ENCODE peak calls at places on chromosome 16, in ten cellular contexts. One of them, this sample, is unnamed.

GRCh38 chr16:56368545-56368944 is 56.8 kb downstream of the AMFR start:
- DNase-seq in body of pancreas: no peak
- DNase-seq in adrenal gland: no peak
- DNase-seq in stomach: no peak
- DNase-seq in lung: no peak
- DNase-seq in CD8-positive, alpha-beta T cell: no peak
- DNase-seq in thoracic aorta: no peak
- DNase-seq in psoas muscle: no peak
- DNase-seq in CD8-positive, alpha-beta memory T cell: no peak
- DNase-seq in iPS DF 6.9: no peak
- DNase-seq in this sample: no peak

GRCh38 chr16:565420-566330 is 1.1 kb upstream of the NHLRC4 start:
- DNase-seq in thoracic aorta: no peak
- DNase-seq in iPS DF 6.9: no peak
- DNase-seq in stomach: no peak
- DNase-seq in psoas muscle: no peak
- DNase-seq in lung: no peak
- DNase-seq in adrenal gland: peak
- DNase-seq in CD8-positive, alpha-beta memory T cell: no peak
- DNase-seq in body of pancreas: no peak
- DNase-seq in CD8-positive, alpha-beta T cell: no peak
- DNase-seq in this sample: no peak

GRCh38 chr16:15899538-15900100 is 11.2 kb upstream of the CEP20 start:
- DNase-seq in psoas muscle: no peak
- DNase-seq in adrenal gland: peak
- DNase-seq in body of pancreas: peak
- DNase-seq in stomach: peak
- DNase-seq in CD8-positive, alpha-beta memory T cell: no peak
- DNase-seq in CD8-positive, alpha-beta T cell: no peak
- DNase-seq in thoracic aorta: no peak
- DNase-seq in iPS DF 6.9: no peak
- DNase-seq in lung: peak
- DNase-seq in this sample: no peak

GRCh38 chr16:6891486-6891885 is 441.2 kb upstream of the RBFOX1 start:
- DNase-seq in thoracic aorta: no peak
- DNase-seq in lung: no peak
- DNase-seq in stomach: no peak
- DNase-seq in CD8-positive, alpha-beta T cell: no peak
- DNase-seq in adrenal gland: no peak
- DNase-seq in CD8-positive, alpha-beta memory T cell: no peak
- DNase-seq in body of pancreas: no peak
- DNase-seq in iPS DF 6.9: no peak
- DNase-seq in psoas muscle: no peak
- DNase-seq in this sample: no peak

GRCh38 chr16:19696312-19696711 is 21.7 kb downstream of the KNOP1 start:
- DNase-seq in stomach: peak
- DNase-seq in CD8-positive, alpha-beta T cell: peak
- DNase-seq in psoas muscle: peak
- DNase-seq in adrenal gland: peak
- DNase-seq in thoracic aorta: peak
- DNase-seq in body of pancreas: peak
- DNase-seq in iPS DF 6.9: no peak
- DNase-seq in CD8-positive, alpha-beta memory T cell: peak
- DNase-seq in lung: peak
- DNase-seq in this sample: peak

GRCh38 chr16:78005881-78006280 is 16.5 kb upstream of the CLEC3A start:
- DNase-seq in CD8-positive, alpha-beta memory T cell: no peak
- DNase-seq in psoas muscle: no peak
- DNase-seq in CD8-positive, alpha-beta T cell: no peak
- DNase-seq in iPS DF 6.9: no peak
- DNase-seq in stomach: no peak
- DNase-seq in adrenal gland: no peak
- DNase-seq in lung: no peak
- DNase-seq in thoracic aorta: no peak
- DNase-seq in body of pancreas: no peak
- DNase-seq in this sample: no peak

GRCh38 chr16:13154799-13155198 is 253.4 kb downstream of the SHISA9 start:
- DNase-seq in body of pancreas: no peak
- DNase-seq in psoas muscle: no peak
- DNase-seq in CD8-positive, alpha-beta memory T cell: no peak
- DNase-seq in adrenal gland: no peak
- DNase-seq in lung: no peak
- DNase-seq in thoracic aorta: no peak
- DNase-seq in iPS DF 6.9: no peak
- DNase-seq in CD8-positive, alpha-beta T cell: no peak
- DNase-seq in stomach: no peak
- DNase-seq in this sample: no peak

GRCh38 chr16:66165879-66166278 is 200.6 kb upstream of the CDH5 start:
- DNase-seq in lung: no peak
- DNase-seq in stomach: no peak
- DNase-seq in CD8-positive, alpha-beta T cell: no peak
- DNase-seq in thoracic aorta: no peak
- DNase-seq in CD8-positive, alpha-beta memory T cell: no peak
- DNase-seq in psoas muscle: no peak
- DNase-seq in iPS DF 6.9: no peak
- DNase-seq in body of pancreas: no peak
- DNase-seq in adrenal gland: no peak
- DNase-seq in this sample: no peak

GRCh38 chr16:11061629-11062270 is 117.4 kb downstream of the CLEC16A start:
- DNase-seq in thoracic aorta: no peak
- DNase-seq in CD8-positive, alpha-beta memory T cell: no peak
- DNase-seq in lung: no peak
- DNase-seq in body of pancreas: no peak
- DNase-seq in adrenal gland: no peak
- DNase-seq in CD8-positive, alpha-beta T cell: no peak
- DNase-seq in iPS DF 6.9: no peak
- DNase-seq in stomach: no peak
- DNase-seq in psoas muscle: no peak
- DNase-seq in this sample: no peak

GRCh38 chr16:52680993-52681392 is 134.1 kb upstream of the TOX3 start:
- DNase-seq in psoas muscle: no peak
- DNase-seq in adrenal gland: no peak
- DNase-seq in thoracic aorta: no peak
- DNase-seq in iPS DF 6.9: no peak
- DNase-seq in body of pancreas: no peak
- DNase-seq in CD8-positive, alpha-beta T cell: no peak
- DNase-seq in lung: peak
- DNase-seq in CD8-positive, alpha-beta memory T cell: no peak
- DNase-seq in stomach: no peak
- DNase-seq in this sample: no peak

GRCh38 chr16:31185339-31185738 is 5.4 kb downstream of the FUS start:
- DNase-seq in adrenal gland: no peak
- DNase-seq in CD8-positive, alpha-beta memory T cell: no peak
- DNase-seq in thoracic aorta: no peak
- DNase-seq in psoas muscle: no peak
- DNase-seq in stomach: no peak
- DNase-seq in CD8-positive, alpha-beta T cell: no peak
- DNase-seq in body of pancreas: no peak
- DNase-seq in lung: no peak
- DNase-seq in iPS DF 6.9: no peak
- DNase-seq in this sample: no peak

GRCh38 chr16:53991181-53992056 is 287.5 kb downstream of the FTO start:
- DNase-seq in iPS DF 6.9: no peak
- DNase-seq in body of pancreas: peak
- DNase-seq in CD8-positive, alpha-beta T cell: no peak
- DNase-seq in stomach: peak
- DNase-seq in lung: peak
- DNase-seq in adrenal gland: no peak
- DNase-seq in CD8-positive, alpha-beta memory T cell: no peak
- DNase-seq in psoas muscle: no peak
- DNase-seq in thoracic aorta: no peak
- DNase-seq in this sample: no peak

GRCh38 chr16:67163164-67163902 is 1.2 kb upstream of the HSF4 start:
- DNase-seq in lung: no peak
- DNase-seq in psoas muscle: peak
- DNase-seq in stomach: no peak
- DNase-seq in iPS DF 6.9: no peak
- DNase-seq in adrenal gland: peak
- DNase-seq in CD8-positive, alpha-beta memory T cell: peak
- DNase-seq in CD8-positive, alpha-beta T cell: no peak
- DNase-seq in thoracic aorta: no peak
- DNase-seq in body of pancreas: no peak
- DNase-seq in this sample: peak

GRCh38 chr16:69934751-69935150 is 16.4 kb upstream of the CLEC18A start:
- DNase-seq in thoracic aorta: no peak
- DNase-seq in body of pancreas: no peak
- DNase-seq in CD8-positive, alpha-beta T cell: no peak
- DNase-seq in psoas muscle: no peak
- DNase-seq in lung: no peak
- DNase-seq in adrenal gland: no peak
- DNase-seq in iPS DF 6.9: no peak
- DNase-seq in CD8-positive, alpha-beta memory T cell: no peak
- DNase-seq in stomach: no peak
- DNase-seq in this sample: no peak

GRCh38 chr16:31148281-31148728 is 1.6 kb downstream of the PRSS36 start:
- DNase-seq in psoas muscle: no peak
- DNase-seq in body of pancreas: peak
- DNase-seq in CD8-positive, alpha-beta T cell: no peak
- DNase-seq in adrenal gland: no peak
- DNase-seq in thoracic aorta: no peak
- DNase-seq in lung: peak
- DNase-seq in CD8-positive, alpha-beta memory T cell: no peak
- DNase-seq in stomach: peak
- DNase-seq in iPS DF 6.9: no peak
- DNase-seq in this sample: peak

GRCh38 chr16:68834550-68834949 is 8.8 kb upstream of the TANGO6 start:
- DNase-seq in stomach: no peak
- DNase-seq in lung: no peak
- DNase-seq in adrenal gland: no peak
- DNase-seq in CD8-positive, alpha-beta memory T cell: no peak
- DNase-seq in iPS DF 6.9: no peak
- DNase-seq in thoracic aorta: no peak
- DNase-seq in psoas muscle: no peak
- DNase-seq in CD8-positive, alpha-beta T cell: no peak
- DNase-seq in body of pancreas: no peak
- DNase-seq in this sample: no peak

GRCh38 chr16:56933266-56933619 is 1.3 kb downstream of the HERPUD1 start:
- DNase-seq in body of pancreas: no peak
- DNase-seq in CD8-positive, alpha-beta memory T cell: no peak
- DNase-seq in iPS DF 6.9: no peak
- DNase-seq in lung: no peak
- DNase-seq in stomach: no peak
- DNase-seq in adrenal gland: no peak
- DNase-seq in CD8-positive, alpha-beta T cell: no peak
- DNase-seq in psoas muscle: no peak
- DNase-seq in thoracic aorta: no peak
- DNase-seq in this sample: no peak

GRCh38 chr16:57951204-57951960 is 19.5 kb downstream of the CNGB1 start:
- DNase-seq in lung: no peak
- DNase-seq in psoas muscle: no peak
- DNase-seq in adrenal gland: no peak
- DNase-seq in iPS DF 6.9: no peak
- DNase-seq in CD8-positive, alpha-beta T cell: no peak
- DNase-seq in CD8-positive, alpha-beta memory T cell: no peak
- DNase-seq in body of pancreas: no peak
- DNase-seq in thoracic aorta: no peak
- DNase-seq in stomach: no peak
- DNase-seq in this sample: no peak
- H3K27ac ChIP-seq in lung: no peak
- H3K27ac ChIP-seq in psoas muscle: no peak
- H3K27ac ChIP-seq in adrenal gland: no peak
- H3K27ac ChIP-seq in iPS DF 6.9: no peak
- H3K27ac ChIP-seq in CD8-positive, alpha-beta T cell: no peak
- H3K27ac ChIP-seq in CD8-positive, alpha-beta memory T cell: no peak
- H3K27ac ChIP-seq in body of pancreas: no peak
- H3K27ac ChIP-seq in thoracic aorta: no peak
- H3K27ac ChIP-seq in stomach: no peak
- H3K27ac ChIP-seq in this sample: no peak

DNA sequence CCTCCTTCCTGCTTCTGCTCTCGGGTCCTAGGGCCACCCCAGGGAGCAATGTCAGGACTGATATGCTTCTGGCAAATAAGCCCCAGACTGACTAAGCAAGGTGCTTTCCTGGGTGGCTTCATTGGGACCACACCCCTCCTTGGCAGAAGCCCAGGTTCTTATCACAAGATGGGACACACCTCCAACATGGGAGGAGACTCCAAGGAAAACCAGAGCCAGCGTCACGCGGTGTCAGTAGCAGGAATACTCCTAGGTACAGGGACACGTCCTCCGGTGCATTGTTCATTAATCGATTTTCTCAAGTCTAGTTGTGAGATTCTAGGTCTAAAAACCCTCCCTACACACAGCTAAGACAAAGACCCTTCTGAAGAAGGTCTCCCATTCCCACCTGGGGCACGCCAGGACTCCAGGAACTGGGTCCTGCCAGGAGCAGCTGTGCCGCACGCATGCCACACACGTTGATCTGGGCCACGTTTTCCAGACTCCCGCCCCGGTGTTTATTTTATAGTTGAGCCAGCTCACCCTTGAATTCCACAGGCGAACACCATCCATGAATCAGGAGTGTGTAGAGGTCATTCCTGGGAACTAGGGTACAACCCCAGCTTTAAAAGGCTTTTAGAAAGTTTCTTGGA is 30.8 kb downstream of the FA2H start:
- DNase-seq in thoracic aorta: no peak
- DNase-seq in lung: peak
- DNase-seq in CD8-positive, alpha-beta T cell: no peak
- DNase-seq in CD8-positive, alpha-beta memory T cell: no peak
- DNase-seq in stomach: peak
- DNase-seq in psoas muscle: no peak
- DNase-seq in iPS DF 6.9: no peak
- DNase-seq in body of pancreas: peak
- DNase-seq in adrenal gland: peak
- DNase-seq in this sample: peak
- H3K4me3 ChIP-seq in thoracic aorta: no peak
- H3K4me3 ChIP-seq in lung: no peak
- H3K4me3 ChIP-seq in CD8-positive, alpha-beta T cell: no peak
- H3K4me3 ChIP-seq in CD8-positive, alpha-beta memory T cell: no peak
- H3K4me3 ChIP-seq in stomach: no peak
- H3K4me3 ChIP-seq in psoas muscle: no peak
- H3K4me3 ChIP-seq in iPS DF 6.9: no peak
- H3K4me3 ChIP-seq in body of pancreas: no peak
- H3K4me3 ChIP-seq in adrenal gland: no peak
- H3K4me3 ChIP-seq in this sample: no peak

GRCh38 chr16:84737658-84738057 is 37.9 kb downstream of the USP10 start:
- DNase-seq in body of pancreas: peak
- DNase-seq in adrenal gland: no peak
- DNase-seq in thoracic aorta: no peak
- DNase-seq in CD8-positive, alpha-beta memory T cell: no peak
- DNase-seq in stomach: peak
- DNase-seq in lung: peak
- DNase-seq in iPS DF 6.9: no peak
- DNase-seq in psoas muscle: no peak
- DNase-seq in CD8-positive, alpha-beta T cell: no peak
- DNase-seq in this sample: no peak
- H3K27ac ChIP-seq in body of pancreas: no peak
- H3K27ac ChIP-seq in adrenal gland: no peak
- H3K27ac ChIP-seq in thoracic aorta: no peak
- H3K27ac ChIP-seq in CD8-positive, alpha-beta memory T cell: no peak
- H3K27ac ChIP-seq in stomach: peak
- H3K27ac ChIP-seq in lung: peak
- H3K27ac ChIP-seq in iPS DF 6.9: no peak
- H3K27ac ChIP-seq in psoas muscle: peak
- H3K27ac ChIP-seq in CD8-positive, alpha-beta T cell: no peak
- H3K27ac ChIP-seq in this sample: no peak

DNA sequence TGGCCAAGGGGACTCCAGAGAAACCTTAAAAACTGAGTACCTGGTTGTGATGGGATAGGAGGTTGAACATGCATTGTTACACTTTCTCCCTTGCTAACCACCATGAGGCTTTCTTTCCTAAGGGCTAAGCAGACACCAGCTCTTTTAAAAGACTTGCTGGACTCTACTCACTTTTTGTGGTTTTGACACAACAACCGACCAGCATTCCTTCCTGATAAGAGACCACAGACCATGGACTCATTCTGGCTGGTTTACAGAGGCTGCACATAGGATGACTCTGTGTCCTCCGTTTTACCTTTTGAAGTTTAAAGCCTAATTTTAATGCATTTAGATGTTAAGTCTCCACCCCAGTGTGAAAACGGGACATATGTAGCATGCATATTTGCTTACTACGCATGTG is 476.0 kb downstream of the GRIN2A start:
- DNase-seq in lung: no peak
- DNase-seq in CD8-positive, alpha-beta memory T cell: no peak
- DNase-seq in psoas muscle: no peak
- DNase-seq in CD8-positive, alpha-beta T cell: no peak
- DNase-seq in iPS DF 6.9: no peak
- DNase-seq in thoracic aorta: no peak
- DNase-seq in adrenal gland: no peak
- DNase-seq in body of pancreas: no peak
- DNase-seq in stomach: no peak
- DNase-seq in this sample: no peak
- H3K4me3 ChIP-seq in lung: no peak
- H3K4me3 ChIP-seq in CD8-positive, alpha-beta memory T cell: no peak
- H3K4me3 ChIP-seq in psoas muscle: no peak
- H3K4me3 ChIP-seq in CD8-positive, alpha-beta T cell: no peak
- H3K4me3 ChIP-seq in iPS DF 6.9: no peak
- H3K4me3 ChIP-seq in thoracic aorta: no peak
- H3K4me3 ChIP-seq in adrenal gland: no peak
- H3K4me3 ChIP-seq in body of pancreas: no peak
- H3K4me3 ChIP-seq in stomach: no peak
- H3K4me3 ChIP-seq in this sample: no peak